ENCODE peak calls at places on chromosomes 4 and X, in four cellular contexts. One of them, this sample, is unnamed. For H3K4me1, the result is how much of the 10 kb centered on the place peaks cover.

GRCh38 chrX:49960061-49960460 is 37.7 kb downstream of the CLCN5 start:
- DNase-seq in upper lobe of left lung: no peak
- DNase-seq in body of pancreas: no peak
- DNase-seq in aorta: no peak
- DNase-seq in this sample: no peak

GRCh38 chr4:6578221-6578620 is 3.2 kb downstream of the MAN2B2 start:
- DNase-seq in upper lobe of left lung: no peak
- DNase-seq in body of pancreas: no peak
- DNase-seq in aorta: no peak
- DNase-seq in this sample: no peak

GRCh38 chr4:26217961-26218676 is 102.7 kb upstream of the RBPJ start:
- DNase-seq in upper lobe of left lung: no peak
- DNase-seq in body of pancreas: no peak
- DNase-seq in aorta: peak
- DNase-seq in this sample: no peak

GRCh38 chrX:53356186-53356585 is 66.3 kb downstream of the SMC1A start:
- DNase-seq in upper lobe of left lung: no peak
- DNase-seq in body of pancreas: no peak
- DNase-seq in aorta: no peak
- DNase-seq in this sample: no peak

GRCh38 chr4:1761130-1761688 is 31.9 kb upstream of the FGFR3 start:
- DNase-seq in upper lobe of left lung: no peak
- DNase-seq in body of pancreas: no peak
- DNase-seq in aorta: no peak
- DNase-seq in this sample: no peak

GRCh38 chrX:106894978-106895452 is 8.1 kb downstream of the RIPPLY1 start:
- DNase-seq in upper lobe of left lung: no peak
- DNase-seq in body of pancreas: no peak
- DNase-seq in aorta: no peak
- DNase-seq in this sample: no peak

GRCh38 chr4:74418063-74418670 is 26.8 kb upstream of the AREG start:
- DNase-seq in upper lobe of left lung: no peak
- DNase-seq in body of pancreas: no peak
- DNase-seq in aorta: no peak
- DNase-seq in this sample: no peak

GRCh38 chr4:158384407-158384806 is 137.3 kb upstream of the RXFP1 start:
- DNase-seq in upper lobe of left lung: no peak
- DNase-seq in body of pancreas: no peak
- DNase-seq in aorta: no peak
- DNase-seq in this sample: no peak

GRCh38 chrX:148530464-148531077 is 30.2 kb downstream of the AFF2 start:
- DNase-seq in upper lobe of left lung: no peak
- DNase-seq in body of pancreas: peak
- DNase-seq in aorta: no peak
- DNase-seq in this sample: no peak

GRCh38 chr4:187606581-187606980 is 389.0 kb upstream of the ZFP42 start:
- DNase-seq in upper lobe of left lung: peak
- DNase-seq in body of pancreas: peak
- DNase-seq in aorta: no peak
- DNase-seq in this sample: no peak

GRCh38 chr4:121786221-121786620 is 14.9 kb upstream of the EXOSC9 start:
- DNase-seq in upper lobe of left lung: no peak
- DNase-seq in body of pancreas: no peak
- DNase-seq in aorta: no peak
- DNase-seq in this sample: no peak

GRCh38 chrX:150694738-150695410 is 1.7 kb downstream of the MTMR1 start:
- DNase-seq in upper lobe of left lung: no peak
- DNase-seq in body of pancreas: no peak
- DNase-seq in aorta: no peak
- DNase-seq in this sample: no peak

GRCh38 chr4:32689520-32689919 is 1969.4 kb downstream of the PCDH7 start:
- DNase-seq in upper lobe of left lung: no peak
- DNase-seq in body of pancreas: no peak
- DNase-seq in aorta: no peak
- DNase-seq in this sample: no peak

GRCh38 chr4:155094421-155094820 is 114.0 kb upstream of the NPY2R start:
- DNase-seq in upper lobe of left lung: no peak
- DNase-seq in body of pancreas: no peak
- DNase-seq in aorta: no peak
- DNase-seq in this sample: no peak

GRCh38 chr4:8308144-8308543 is 38.6 kb downstream of the HTRA3 start:
- DNase-seq in upper lobe of left lung: peak
- DNase-seq in body of pancreas: no peak
- DNase-seq in aorta: peak
- DNase-seq in this sample: no peak

GRCh38 chr4:134189480-134189879 is 12.1 kb downstream of the PABPC4L start:
- DNase-seq in upper lobe of left lung: no peak
- DNase-seq in body of pancreas: no peak
- DNase-seq in aorta: no peak
- DNase-seq in this sample: no peak

GRCh38 chrX:97096385-97096784 is 212.7 kb downstream of the RPA4 start:
- DNase-seq in upper lobe of left lung: no peak
- DNase-seq in body of pancreas: no peak
- DNase-seq in aorta: no peak
- DNase-seq in this sample: no peak

GRCh38 chr4:172892300-172892699 is 276.3 kb upstream of the GALNT7 start:
- DNase-seq in upper lobe of left lung: no peak
- DNase-seq in body of pancreas: no peak
- DNase-seq in aorta: no peak
- DNase-seq in this sample: no peak

GRCh38 chrX:18956322-18957032 is 27.4 kb downstream of the PHKA2 start:
- DNase-seq in upper lobe of left lung: no peak
- DNase-seq in body of pancreas: no peak
- DNase-seq in aorta: no peak
- DNase-seq in this sample: no peak

GRCh38 chr4:102843938-102844337 is 16.6 kb upstream of the UBE2D3 start:
- DNase-seq in upper lobe of left lung: no peak
- DNase-seq in body of pancreas: no peak
- DNase-seq in aorta: no peak
- DNase-seq in this sample: no peak

GRCh38 chr4:40940317-40940720 is 190.6 kb downstream of the NSUN7 start:
- DNase-seq in upper lobe of left lung: no peak
- DNase-seq in body of pancreas: no peak
- DNase-seq in aorta: peak
- DNase-seq in this sample: no peak
- H3K4me3 ChIP-seq in upper lobe of left lung: no peak
- H3K4me3 ChIP-seq in body of pancreas: no peak
- H3K4me3 ChIP-seq in aorta: no peak
- H3K4me3 ChIP-seq in this sample: no peak

DNA sequence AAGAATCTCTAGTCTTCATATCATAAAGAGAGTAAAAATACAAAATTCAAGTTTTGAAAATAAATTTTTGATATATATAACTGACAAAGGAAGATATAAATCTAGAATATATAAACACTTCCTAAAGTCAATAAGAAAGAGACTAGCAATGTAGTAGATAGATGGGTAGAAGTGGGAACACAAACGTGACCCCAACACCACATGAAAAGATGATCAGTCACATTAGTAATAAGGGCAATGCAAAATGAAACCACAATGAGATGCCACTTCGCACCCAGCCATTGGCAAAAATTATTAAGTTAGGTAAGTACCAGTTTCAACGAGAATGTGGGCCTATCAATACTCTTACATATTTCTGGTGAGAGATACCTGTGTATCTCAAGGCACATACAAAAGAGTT is 106.5 kb downstream of the EGF start:
- DNase-seq in upper lobe of left lung: no peak
- DNase-seq in body of pancreas: no peak
- DNase-seq in aorta: no peak
- DNase-seq in this sample: no peak
- H3K4me1 ChIP-seq in upper lobe of left lung: under half
- H3K4me1 ChIP-seq in body of pancreas: under half
- H3K4me1 ChIP-seq in aorta: under half
- H3K4me1 ChIP-seq in this sample: under half

GRCh38 chr4:153452661-153453378 is 13.3 kb upstream of the TMEM131L start:
- DNase-seq in upper lobe of left lung: no peak
- DNase-seq in body of pancreas: peak
- DNase-seq in aorta: no peak
- DNase-seq in this sample: no peak

GRCh38 chr4:153449338-153449737 is 16.8 kb upstream of the TMEM131L start:
- DNase-seq in upper lobe of left lung: no peak
- DNase-seq in body of pancreas: no peak
- DNase-seq in aorta: no peak
- DNase-seq in this sample: no peak

GRCh38 chr4:153451931-153452660 is 14.1 kb upstream of the TMEM131L start:
- DNase-seq in upper lobe of left lung: peak
- DNase-seq in body of pancreas: peak
- DNase-seq in aorta: no peak
- DNase-seq in this sample: no peak

GRCh38 chr4:153450545-153450917 is 15.6 kb upstream of the TMEM131L start:
- DNase-seq in upper lobe of left lung: no peak
- DNase-seq in body of pancreas: no peak
- DNase-seq in aorta: no peak
- DNase-seq in this sample: no peak

GRCh38 chr4:153453455-153453854 is 12.7 kb upstream of the TMEM131L start:
- DNase-seq in upper lobe of left lung: peak
- DNase-seq in body of pancreas: no peak
- DNase-seq in aorta: no peak
- DNase-seq in this sample: no peak
- H3K27ac ChIP-seq in upper lobe of left lung: peak
- H3K27ac ChIP-seq in body of pancreas: no peak
- H3K27ac ChIP-seq in aorta: no peak
- H3K27ac ChIP-seq in this sample: no peak

DNA sequence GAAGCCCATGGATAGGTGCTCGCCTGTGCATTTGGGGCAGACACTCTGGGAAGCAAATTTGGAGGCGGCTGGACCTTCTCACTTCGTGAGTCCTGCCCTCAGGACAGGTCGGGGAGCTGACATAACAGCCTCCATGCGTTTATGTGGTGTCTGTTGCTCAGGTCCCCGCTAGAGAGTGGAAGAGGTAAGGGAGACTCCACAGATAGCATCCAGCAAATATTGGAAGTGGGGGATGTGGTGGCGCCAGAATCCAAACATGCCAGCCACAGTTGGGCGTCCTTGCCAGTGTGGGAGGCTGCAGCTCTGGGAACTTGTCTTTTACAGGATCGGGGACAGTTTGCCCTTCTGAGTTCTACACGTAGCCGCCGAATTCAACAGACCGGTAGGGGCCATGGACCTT is 47.8 kb downstream of the ZNF182 start:
- DNase-seq in upper lobe of left lung: no peak
- DNase-seq in body of pancreas: no peak
- DNase-seq in aorta: no peak
- DNase-seq in this sample: no peak
- H3K4me3 ChIP-seq in upper lobe of left lung: no peak
- H3K4me3 ChIP-seq in body of pancreas: no peak
- H3K4me3 ChIP-seq in aorta: no peak
- H3K4me3 ChIP-seq in this sample: no peak

GRCh38 chr4:168830777-168831512 is 179.1 kb downstream of the CBR4 start:
- DNase-seq in upper lobe of left lung: no peak
- DNase-seq in body of pancreas: no peak
- DNase-seq in aorta: no peak
- DNase-seq in this sample: no peak

GRCh38 chr4:168831585-168831918 is 178.5 kb downstream of the CBR4 start:
- DNase-seq in upper lobe of left lung: no peak
- DNase-seq in body of pancreas: no peak
- DNase-seq in aorta: no peak
- DNase-seq in this sample: no peak

GRCh38 chr4:168822481-168822880 is 187.6 kb downstream of the CBR4 start:
- DNase-seq in upper lobe of left lung: no peak
- DNase-seq in body of pancreas: no peak
- DNase-seq in aorta: no peak
- DNase-seq in this sample: no peak

GRCh38 chr4:168825975-168826374 is 184.1 kb downstream of the CBR4 start:
- DNase-seq in upper lobe of left lung: no peak
- DNase-seq in body of pancreas: no peak
- DNase-seq in aorta: no peak
- DNase-seq in this sample: no peak

DNA sequence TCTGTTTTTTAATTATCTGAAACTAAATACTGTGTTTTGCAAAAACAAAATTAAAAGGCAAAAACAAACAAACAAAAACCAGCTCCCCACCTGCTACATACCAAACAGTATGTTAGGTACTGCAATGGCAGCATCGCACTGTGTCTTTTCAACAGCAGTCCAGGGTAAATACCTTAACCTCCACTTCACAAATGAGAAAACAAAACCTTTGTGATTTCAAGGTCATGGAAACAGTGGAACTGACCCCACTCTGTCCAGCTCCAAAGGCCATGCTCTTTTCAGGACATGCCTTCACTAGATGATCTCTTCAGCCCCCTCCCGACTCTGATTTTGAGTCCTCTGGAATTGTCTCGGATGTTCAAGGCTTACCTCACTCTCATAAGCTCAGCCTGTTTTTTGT is 183.4 kb downstream of the CBR4 start:
- DNase-seq in upper lobe of left lung: no peak
- DNase-seq in body of pancreas: no peak
- DNase-seq in aorta: no peak
- DNase-seq in this sample: no peak
- H3K4me1 ChIP-seq in upper lobe of left lung: under half
- H3K4me1 ChIP-seq in body of pancreas: under half
- H3K4me1 ChIP-seq in aorta: under half
- H3K4me1 ChIP-seq in this sample: under half